ENCODE peak calls at places on chromosomes 5 and 9, in eight cellular contexts. J, D, R, A, I, C, B and V are unnamed samples.

GRCh38 chr5:138264183-138264582 is 10.2 kb downstream of the GFRA3 start:
- DNase-seq in J (no peak), A (no peak), I (no peak), R (no peak), B (no peak), C (no peak), D (no peak), V (no peak)

GRCh38 chr5:40383719-40384651 is 295.7 kb upstream of the PTGER4 start:
- DNase-seq in J (peak), A (no peak), D (no peak), R (no peak), B (no peak), I (peak), C (no peak), V (no peak)

GRCh38 chr5:141753971-141754713 is 72.1 kb upstream of the ARAP3 start:
- DNase-seq in R (peak), B (no peak), I (peak), A (peak), C (no peak), J (no peak), D (no peak), V (no peak)

GRCh38 chr5:378976-379742 is 57.6 kb downstream of the AHRR start:
- DNase-seq in A (no peak), R (peak), C (no peak), D (no peak), J (peak), I (no peak), B (no peak), V (no peak)

GRCh38 chr5:54742417-54742889 is 224.9 kb downstream of the SNX18 start:
- DNase-seq in D (peak), A (peak), B (no peak), I (peak), C (no peak), J (peak), R (peak), V (no peak)

GRCh38 chr5:55324815-55325418 is 17.1 kb downstream of the MTREX start:
- DNase-seq in A (no peak), C (no peak), B (no peak), I (peak), R (peak), D (no peak), J (peak), V (no peak)

GRCh38 chr5:103990064-103990463 is 427.5 kb upstream of the NUDT12 start:
- DNase-seq in D (no peak), R (no peak), A (no peak), I (no peak), J (no peak), B (no peak), C (no peak), V (no peak)

GRCh38 chr5:140145818-140146522 is 20.2 kb downstream of the IGIP start:
- DNase-seq in D (peak), A (peak), R (peak), B (peak), I (no peak), C (peak), J (peak), V (peak)

GRCh38 chr9:137251194-137251461 is at the start of gene STPG3:
- DNase-seq in B (no peak), R (no peak), J (no peak), D (no peak), C (no peak), I (no peak), A (no peak), V (no peak)

GRCh38 chr5:66323142-66323890 is 179.2 kb downstream of the SREK1 start:
- DNase-seq in I (no peak), C (no peak), B (no peak), J (no peak), R (no peak), D (no peak), A (no peak), V (no peak)

GRCh38 chr5:91018185-91018584 is 364.9 kb downstream of the ARRDC3 start:
- DNase-seq in A (no peak), B (no peak), J (peak), C (peak), I (no peak), D (no peak), R (no peak), V (no peak)

GRCh38 chr9:132711846-132712245 is 41.6 kb downstream of the GTF3C4 start:
- DNase-seq in J (no peak), R (no peak), D (no peak), C (no peak), B (no peak), A (no peak), I (no peak), V (no peak)

GRCh38 chr9:89020754-89021153 is 29.5 kb downstream of the S1PR3 start:
- DNase-seq in J (no peak), A (no peak), C (no peak), R (no peak), I (no peak), B (no peak), D (no peak), V (no peak)

GRCh38 chr5:55600536-55601208 is 65.9 kb upstream of the PLPP1 start:
- DNase-seq in A (peak), R (no peak), D (no peak), J (peak), B (no peak), I (peak), C (no peak), V (no peak)

GRCh38 chr5:96781031-96781733 is 26.6 kb downstream of the ERAP1 start:
- DNase-seq in R (no peak), I (peak), A (no peak), B (no peak), C (no peak), D (no peak), J (peak), V (no peak)

GRCh38 chr5:17090839-17091238 is 126.6 kb upstream of the BASP1 start:
- DNase-seq in J (no peak), D (no peak), C (no peak), B (no peak), I (no peak), R (no peak), A (no peak), V (no peak)

GRCh38 chr9:114465906-114466900 is 39.1 kb downstream of the WHRN start:
- DNase-seq in B (no peak), C (no peak), R (no peak), A (no peak), I (no peak), J (no peak), D (no peak), V (no peak)